ENCODE peak calls at places on chromosomes 1 and 21, in five cellular contexts. B is DMS 273 treated with DMSO at 0.1 percent for 48 hours, M is Right ventricle myocardium superior, W is lower lobe of right lung, N is HTR-8/SVneo. J is an unnamed sample.

GRCh38 chr1:26602378-26602959 is 72.9 kb downstream of the RPS6KA1 start:
- DNase-seq in B (peak; percentile 42), M (no peak), W (no peak), N (peak; percentile 41), J (peak; percentile 15)

GRCh38 chr1:192538407-192539311 is 36.9 kb upstream of the RGS1 start:
- DNase-seq in B (no peak), M (no peak), W (no peak), N (no peak), J (no peak)

GRCh38 chr1:109171646-109172045 is 42.1 kb upstream of the SARS1 start:
- DNase-seq in B (no peak), M (no peak), W (no peak), N (no peak), J (no peak)

GRCh38 chr1:240790851-240791250 is 178.9 kb upstream of the GREM2 start:
- DNase-seq in B (no peak), M (no peak), W (no peak), N (no peak), J (no peak)

GRCh38 chr21:44628707-44629391 is 2.0 kb downstream of the KRTAP10-9 start:
- DNase-seq in B (no peak), M (no peak), W (no peak), N (no peak), J (no peak)

GRCh38 chr1:160284220-160284781 is 632 bp downstream of the PEX19 start:
- DNase-seq in B (peak; percentile 8), M (no peak), W (peak; percentile 59), N (no peak), J (no peak)

GRCh38 chr1:22702255-22702654 is 8.4 kb upstream of the EPHB2 start:
- DNase-seq in B (no peak), M (no peak), W (no peak), N (no peak), J (no peak)

GRCh38 chr1:48092401-48092800 is 95.2 kb upstream of the TRABD2B start:
- DNase-seq in B (no peak), M (no peak), W (no peak), N (no peak), J (no peak)

GRCh38 chr1:246220495-246221065 is 286.5 kb downstream of the SMYD3 start:
- DNase-seq in B (no peak), M (no peak), W (no peak), N (no peak), J (no peak)

GRCh38 chr1:46134660-46135331 is 2.4 kb upstream of the PIK3R3 start:
- DNase-seq in B (peak; percentile 56), M (no peak), W (no peak), N (no peak), J (peak; percentile 67)

GRCh38 chr21:34255073-34255472 is 108.7 kb upstream of the KCNE2 start:
- DNase-seq in B (no peak), M (no peak), W (no peak), N (no peak), J (no peak)

GRCh38 chr1:64745181-64745985 is 508 bp downstream of the RAVER2 start:
- DNase-seq in B (no peak), M (peak; percentile 53), W (peak; percentile 48), N (peak; percentile 3), J (no peak)

GRCh38 chr1:211113566-211113965 is 20.4 kb downstream of the KCNH1 start:
- DNase-seq in B (no peak), M (no peak), W (no peak), N (no peak), J (no peak)

GRCh38 chr21:44568261-44568660 is 5.3 kb upstream of the KRTAP10-4 start:
- DNase-seq in B (no peak), M (no peak), W (peak; percentile 35), N (no peak), J (no peak)

GRCh38 chr1:110390096-110390495 is 730 bp downstream of the SLC16A4 start:
- DNase-seq in B (peak; percentile 20), M (no peak), W (peak; percentile 65), N (no peak), J (peak; percentile 52)

GRCh38 chr1:43284711-43285110 is 670 bp downstream of the C1orf210 start:
- DNase-seq in B (no peak), M (no peak), W (peak; percentile 24), N (no peak), J (no peak)

GRCh38 chr1:157004771-157005170 is 40.8 kb downstream of the ARHGEF11 start:
- DNase-seq in B (no peak), M (no peak), W (no peak), N (no peak), J (no peak)

GRCh38 chr1:152759453-152760173 is 1.8 kb downstream of the KPRP start:
- DNase-seq in B (no peak), M (no peak), W (no peak), N (no peak), J (no peak)

J was measured in retinal pigment epithelial cell.